ENCODE peak calls at places on chromosomes 12 and 14, in seven cellular contexts. T is activated T-cell treated with anti-CD3 and anti-CD28 coated beads, Interleukin-2, amount 50 U/mL, for 48 hours; H is mucosa of gallbladder; R is IMR-90; F is kidney; O is psoas muscle; N is adrenal gland. M is an unnamed sample.

GRCh38 chr14:100504372-100505078 is 82.7 kb downstream of the BEGAIN start:
- DNase-seq in T (no peak), H (no peak), R (peak), F (no peak), O (no peak), N (no peak), M (no peak)

GRCh38 chr14:92559486-92559885 is 45.9 kb downstream of the RIN3 start:
- DNase-seq in T (no peak), H (no peak), R (no peak), F (no peak), O (no peak), N (no peak), M (no peak)

GRCh38 chr14:32764131-32764530 is 174.5 kb upstream of the NPAS3 start:
- DNase-seq in T (no peak), H (no peak), R (no peak), F (no peak), O (no peak), N (no peak), M (no peak)

GRCh38 chr14:39396448-39396847 is 35.8 kb downstream of the FBXO33 start:
- DNase-seq in T (no peak), H (no peak), R (peak), F (no peak), O (no peak), N (no peak), M (no peak)

GRCh38 chr12:61452076-61452475 is 808.1 kb upstream of the USP15 start:
- DNase-seq in T (no peak), H (no peak), R (no peak), F (no peak), O (no peak), N (no peak), M (no peak)

GRCh38 chr12:77382096-77382742 is 316.9 kb upstream of the E2F7 start:
- DNase-seq in T (no peak), H (no peak), R (no peak), F (no peak), O (no peak), N (no peak), M (no peak)

GRCh38 chr14:63435838-63436237 is 107.3 kb downstream of the PPP2R5E start:
- DNase-seq in T (no peak), H (peak), R (peak), F (peak), O (peak), N (peak), M (no peak)

GRCh38 chr14:78240567-78240966 is 70.4 kb downstream of the NRXN3 start:
- DNase-seq in T (no peak), H (no peak), R (no peak), F (no peak), O (no peak), N (no peak), M (no peak)

GRCh38 chr12:54394281-54394719 is 9.8 kb upstream of the ZNF385A start:
- DNase-seq in T (peak), H (no peak), R (peak), F (peak), O (no peak), N (no peak), M (no peak)